ENCODE peak calls at places on chromosomes 13 and 19, in four cellular contexts. H, W, Z and P are unnamed samples.

GRCh38 chr13:24036115-24036514 is 124.4 kb upstream of the SPATA13 start:
- DNase-seq in Z (peak), H (no peak), W (peak), P (no peak)

GRCh38 chr19:49441210-49441959 is at the start of gene SLC17A7:
- DNase-seq in W (no peak), H (peak), Z (peak), P (peak)

GRCh38 chr13:58583961-58584360 is 952.4 kb downstream of the PCDH17 start:
- DNase-seq in Z (no peak), H (no peak), W (no peak), P (no peak)

GRCh38 chr13:46551410-46552301 is 1.3 kb upstream of the LRCH1 start:
- DNase-seq in Z (peak), H (peak), W (peak), P (peak)

GRCh38 chr19:47729799-47730520 is 15.4 kb upstream of the NOP53 start:
- DNase-seq in H (peak), Z (peak), W (no peak), P (no peak)

GRCh38 chr13:30639671-30640070 is 22.0 kb downstream of the USPL1 start:
- DNase-seq in H (no peak), W (peak), Z (no peak), P (no peak)

GRCh38 chr13:71751074-71751473 is 115.9 kb downstream of the DACH1 start:
- DNase-seq in Z (no peak), H (no peak), W (no peak), P (no peak)

GRCh38 chr13:47094734-47095434 is 198.0 kb upstream of the HTR2A start:
- DNase-seq in Z (peak), W (no peak), H (no peak), P (no peak)

GRCh38 chr13:95176611-95177259 is 124.5 kb downstream of the ABCC4 start:
- DNase-seq in Z (no peak), H (no peak), W (peak), P (no peak)

GRCh38 chr19:3455960-3456601 is 24.2 kb downstream of the SMIM24 start:
- DNase-seq in Z (no peak), H (no peak), W (no peak), P (no peak)

GRCh38 chr13:27309967-27310598 is 39.5 kb downstream of the RASL11A start:
- DNase-seq in W (peak), H (no peak), Z (peak), P (no peak)

GRCh38 chr19:54201980-54202379 is 1.3 kb downstream of the RPS9 start:
- DNase-seq in Z (no peak), W (no peak), H (no peak), P (no peak)

GRCh38 chr13:101618440-101619187 is 166.1 kb downstream of the ITGBL1 start:
- DNase-seq in W (no peak), H (no peak), Z (no peak), P (no peak)
- H3K4ac ChIP-seq in W (no peak), H (no peak), Z (no peak), P (no peak)

DNA sequence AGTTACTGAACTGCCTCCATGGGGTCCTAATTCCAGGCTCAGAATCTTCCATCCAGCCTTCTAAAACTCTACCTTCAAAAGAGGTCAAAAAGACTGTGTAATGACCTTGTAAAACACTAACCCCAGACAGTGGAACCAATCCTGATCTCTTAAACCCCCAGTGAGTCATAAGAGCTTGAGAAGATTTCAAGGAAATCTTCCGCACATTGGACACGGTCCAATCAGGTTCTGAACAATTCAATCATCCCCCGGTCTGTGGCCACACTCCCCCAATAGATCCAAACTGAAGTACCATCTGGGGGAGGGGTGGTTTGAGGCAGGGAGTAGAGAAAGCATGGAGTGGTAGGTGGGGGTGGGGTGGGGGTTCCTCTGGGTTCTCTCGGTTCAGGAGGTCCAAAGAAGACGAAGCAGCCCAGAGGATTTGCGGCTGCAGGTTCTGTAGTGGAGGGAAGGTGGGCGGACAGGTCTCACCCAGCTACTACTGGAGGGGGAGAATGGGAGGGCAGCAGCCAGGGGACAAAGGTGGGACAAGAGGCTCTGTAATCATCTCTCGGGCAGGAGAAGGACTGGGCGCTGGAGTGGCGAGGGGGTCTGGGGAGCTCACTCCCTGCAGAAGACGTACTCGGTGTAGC is 1.5 kb downstream of the KCTD12 start:
- DNase-seq in H (no peak), Z (no peak), W (peak), P (no peak)
- H3K18ac ChIP-seq in H (no peak), Z (no peak), W (no peak), P (peak)

GRCh38 chr19:8321067-8321759 is at the start of the genes NDUFA7 and RPS28:
- DNase-seq in W (peak), H (peak), Z (peak), P (peak)

GRCh38 chr19:8322638-8322997 is 1.3 kb downstream of the RPS28 start:
- DNase-seq in Z (no peak), H (no peak), W (no peak), P (no peak)

GRCh38 chr19:8320564-8321066 is 560 bp downstream of the NDUFA7 start:
- DNase-seq in W (no peak), H (no peak), Z (peak), P (no peak)

GRCh38 chr19:8321760-8322637 is 703 bp downstream of the RPS28 start:
- DNase-seq in W (no peak), H (no peak), Z (no peak), P (no peak)

GRCh38 chr19:8319807-8320520 is 1.2 kb downstream of the NDUFA7 start:
- DNase-seq in Z (peak), H (no peak), W (no peak), P (no peak)
- H2BK5ac ChIP-seq in Z (no peak), H (no peak), W (no peak), P (no peak)

DNA sequence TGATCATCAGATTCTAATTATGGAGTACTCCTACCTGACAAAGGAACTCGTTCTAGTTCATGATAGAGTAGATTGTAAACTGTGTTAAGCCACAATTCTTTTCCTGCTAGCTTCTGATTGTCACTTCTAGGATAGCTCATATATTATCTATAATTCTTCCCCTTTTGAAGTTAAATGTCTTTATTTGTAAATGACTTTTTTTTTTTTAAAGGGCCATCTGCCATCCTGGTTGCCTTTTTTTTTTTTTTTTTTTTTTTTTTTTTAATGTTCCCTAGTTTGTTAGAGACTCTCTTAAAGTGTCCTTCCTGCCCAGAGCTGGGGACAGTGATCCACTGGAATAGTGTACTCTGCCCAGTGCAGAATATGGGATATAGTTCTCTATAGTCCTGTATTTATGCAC is 4.3 kb downstream of the CHAMP1 start:
- DNase-seq in Z (no peak), H (no peak), W (no peak), P (no peak)
- H3K4ac ChIP-seq in Z (no peak), H (no peak), W (peak), P (no peak)

GRCh38 chr19:28929026-28929425 is 283.9 kb downstream of the UQCRFS1 start:
- DNase-seq in H (no peak), Z (no peak), W (peak), P (no peak)

GRCh38 chr19:28932446-28932845 is 280.5 kb downstream of the UQCRFS1 start:
- DNase-seq in H (no peak), Z (no peak), W (no peak), P (no peak)

GRCh38 chr19:28934626-28935025 is 278.3 kb downstream of the UQCRFS1 start:
- DNase-seq in W (peak), H (no peak), Z (no peak), P (no peak)
- H3K18ac ChIP-seq in W (no peak), H (no peak), Z (no peak), P (no peak)

GRCh38 chr13:50911051-50911690 is 1.6 kb downstream of the RNASEH2B start:
- DNase-seq in W (no peak), H (no peak), Z (no peak), P (peak)
- H2BK5ac ChIP-seq in W (no peak), H (no peak), Z (no peak), P (no peak)

GRCh38 chr19:58547323-58548312 is 3.8 kb downstream of the TRIM28 start:
- DNase-seq in H (no peak), W (no peak), Z (no peak), P (no peak)
- H3K4ac ChIP-seq in H (no peak), W (no peak), Z (no peak), P (no peak)

GRCh38 chr13:40409278-40409677 is 257.2 kb downstream of the FOXO1 start:
- DNase-seq in W (no peak), H (no peak), Z (no peak), P (no peak)

GRCh38 chr13:40407567-40407966 is 258.9 kb downstream of the FOXO1 start:
- DNase-seq in Z (no peak), H (no peak), W (no peak), P (no peak)

GRCh38 chr13:40406405-40407138 is 259.9 kb downstream of the FOXO1 start:
- DNase-seq in H (no peak), Z (no peak), W (peak), P (no peak)

GRCh38 chr13:40410315-40410714 is 256.1 kb downstream of the FOXO1 start:
- DNase-seq in H (no peak), W (no peak), Z (no peak), P (no peak)

GRCh38 chr13:40408602-40409001 is 257.8 kb downstream of the FOXO1 start:
- DNase-seq in H (no peak), Z (no peak), W (peak), P (no peak)
- H3K18ac ChIP-seq in H (no peak), Z (no peak), W (no peak), P (no peak)

DNA sequence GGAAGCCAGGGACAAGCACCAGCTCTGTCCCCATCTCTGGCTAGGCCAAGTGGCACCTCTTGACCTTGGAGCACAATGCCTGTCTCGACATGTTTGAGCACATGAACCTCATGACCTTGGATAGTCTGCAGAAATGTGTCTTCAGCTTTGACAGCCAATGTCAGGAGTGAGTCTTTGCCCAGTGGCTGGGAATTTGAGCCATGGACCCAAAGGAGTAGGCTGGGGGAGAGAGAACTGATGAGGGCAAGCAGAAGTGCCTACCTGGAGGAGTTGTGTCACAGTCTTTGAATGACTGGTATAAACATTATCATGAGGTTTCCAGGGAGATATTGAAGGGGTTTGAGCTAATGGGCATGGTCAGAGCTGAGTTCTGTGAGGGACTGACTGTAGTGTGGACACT is 6.7 kb upstream of the CYP4F12 start:
- DNase-seq in W (no peak), Z (no peak), H (no peak), P (no peak)
- H2BK5ac ChIP-seq in W (no peak), Z (no peak), H (no peak), P (no peak)